ENCODE peak calls at places on chromosomes 4 and X, in five cellular contexts. X is breast epithelium, N is IMR-90, U is K562, G is stomach. Q is an unnamed sample.

GRCh38 chrX:153639177-153640044 is 7.6 kb upstream of the DUSP9 start:
- DNase-seq in U (no peak), N (no peak), X (no peak), G (peak), Q (no peak)

GRCh38 chr4:14853186-14853946 is 148.9 kb upstream of the CPEB2 start:
- DNase-seq in U (no peak), G (no peak), N (peak), X (peak), Q (no peak)

GRCh38 chr4:109730294-109731051 is 603 bp upstream of the PLA2G12A start:
- DNase-seq in N (peak), U (peak), G (peak), X (peak), Q (no peak)

GRCh38 chrX:45771114-45771513 is 570.4 kb upstream of the DIPK2B start:
- DNase-seq in X (no peak), N (peak), G (peak), U (peak), Q (no peak)

GRCh38 chr4:185868983-185869938 is 57.3 kb upstream of the SORBS2 start:
- DNase-seq in N (no peak), X (no peak), G (no peak), U (no peak), Q (no peak)

GRCh38 chr4:107854326-107855030 is 29.7 kb downstream of the SGMS2 start:
- DNase-seq in G (no peak), U (no peak), N (peak), X (no peak), Q (no peak)

GRCh38 chr4:158280856-158281255 is 70.6 kb downstream of the TMEM144 start:
- DNase-seq in U (no peak), N (no peak), G (no peak), X (no peak), Q (no peak)

GRCh38 chr4:104524591-104524990 is 29.9 kb upstream of the CXXC4 start:
- DNase-seq in G (no peak), N (peak), U (no peak), X (no peak), Q (no peak)

GRCh38 chr4:3792813-3793212 is 26.6 kb downstream of the ADRA2C start:
- DNase-seq in G (no peak), N (no peak), U (peak), X (no peak), Q (no peak)

GRCh38 chr4:158146736-158147135 is 26.1 kb downstream of the GASK1B start:
- DNase-seq in N (no peak), U (no peak), G (no peak), X (no peak), Q (no peak)

GRCh38 chrX:16476692-16477091 is 173.3 kb upstream of the S100G start:
- DNase-seq in X (no peak), G (no peak), U (no peak), N (no peak), Q (no peak)

GRCh38 chr4:187294861-187295260 is 571.2 kb upstream of the FAT1 start:
- DNase-seq in U (no peak), X (no peak), N (peak), G (no peak), Q (no peak)

GRCh38 chrX:38375888-38376287 is 23.5 kb downstream of the OTC start:
- DNase-seq in U (peak), G (no peak), N (no peak), X (no peak), Q (no peak)

GRCh38 chr4:46274717-46275116 is 115.2 kb downstream of the GABRA2 start:
- DNase-seq in N (no peak), G (no peak), U (peak), X (no peak), Q (no peak)

GRCh38 chrX:100615015-100615414 is 21.6 kb downstream of the TSPAN6 start:
- DNase-seq in X (no peak), G (no peak), N (peak), U (peak), Q (no peak)

GRCh38 chr4:54318904-54319303 is 89.8 kb downstream of the PDGFRA start:
- DNase-seq in U (peak), N (peak), X (no peak), G (no peak), Q (no peak)

GRCh38 chr4:24771241-24771640 is 24.1 kb upstream of the SOD3 start:
- DNase-seq in N (no peak), G (no peak), X (no peak), U (no peak), Q (no peak)

GRCh38 chrX:30816079-30816478 is 73.0 kb downstream of the TAB3 start:
- DNase-seq in X (no peak), N (no peak), G (no peak), U (no peak), Q (no peak)

GRCh38 chrX:41010188-41010846 is 74.9 kb upstream of the USP9X start:
- DNase-seq in G (peak), U (peak), N (peak), X (peak), Q (peak)

GRCh38 chr4:36242629-36243354 is 1.5 kb downstream of the ARAP2 start:
- DNase-seq in G (no peak), N (no peak), U (no peak), X (no peak), Q (no peak)

GRCh38 chr4:152578670-152579069 is 42.8 kb upstream of the FBXW7 start:
- DNase-seq in X (no peak), U (no peak), N (no peak), G (no peak), Q (no peak)

GRCh38 chr4:90958256-90958895 is 831.2 kb downstream of the CCSER1 start:
- DNase-seq in U (no peak), X (no peak), G (no peak), N (peak), Q (no peak)

GRCh38 chrX:146224442-146224841 is 406.8 kb downstream of the SLITRK2 start:
- DNase-seq in X (no peak), N (no peak), G (no peak), U (no peak), Q (no peak)

GRCh38 chr4:141307241-141307689 is 86.6 kb downstream of the ZNF330 start:
- DNase-seq in U (peak), N (peak), X (no peak), G (peak), Q (no peak)

GRCh38 chr4:77728420-77728819 is 90.7 kb downstream of the CNOT6L start:
- DNase-seq in U (no peak), G (no peak), N (no peak), X (no peak), Q (no peak)
- TF ChIP-seq POLR2A in U (no peak), G (no peak), N (no peak), X (no peak), Q (no peak)

GRCh38 chrX:115940348-115940747 is 230.2 kb upstream of the AGTR2 start:
- DNase-seq in U (no peak), N (no peak), X (no peak), G (no peak), Q (no peak)
- TF ChIP-seq CTCF in U (no peak), N (no peak), X (no peak), G (no peak), Q (no peak)

GRCh38 chrX:123835661-123836371 is 24.0 kb upstream of the XIAP start:
- DNase-seq in X (no peak), N (peak), G (no peak), U (no peak), Q (no peak)
- H3K27ac ChIP-seq in X (no peak), N (no peak), G (no peak), U (no peak), Q (no peak)

GRCh38 chrX:126237524-126237923 is 71.4 kb upstream of the DCAF12L2 start:
- DNase-seq in X (no peak), N (no peak), U (no peak), G (no peak), Q (no peak)

GRCh38 chrX:126238220-126238619 is 72.1 kb upstream of the DCAF12L2 start:
- DNase-seq in U (no peak), N (no peak), X (no peak), G (no peak), Q (no peak)
- TF ChIP-seq POLR2A in U (no peak), N (no peak), X (no peak), G (no peak), Q (no peak)

GRCh38 chrX:144717682-144718081 is 529.6 kb upstream of the SPANXN1 start:
- DNase-seq in U (no peak), N (no peak), X (no peak), G (no peak), Q (no peak)

GRCh38 chrX:144722307-144722706 is 525.0 kb upstream of the SPANXN1 start:
- DNase-seq in G (no peak), U (no peak), N (no peak), X (no peak), Q (no peak)
- TF ChIP-seq CTCF in G (no peak), U (no peak), N (no peak), X (no peak), Q (no peak)

GRCh38 chrX:9905721-9906120 is 61.4 kb upstream of the CLDN34 start:
- DNase-seq in U (no peak), G (no peak), N (no peak), X (no peak), Q (no peak)
- H3K27ac ChIP-seq in U (no peak), G (no peak), N (peak), X (no peak), Q (no peak)